ENCODE peak calls at places on chromosome 2, in five cellular contexts. H, B, T, O and W are unnamed samples.
A peak's percentile ranks its signal among the peaks of the same experiment; 100 is the strongest.

GRCh38 chr2:207467716-207468347 is 61.9 kb upstream of the CREB1 start:
- DNase-seq in T (no peak), O (no peak), H (no peak), B (peak; percentile 90), W (no peak)

GRCh38 chr2:203673933-203674332 is 32.5 kb upstream of the CD28 start:
- DNase-seq in O (no peak), H (no peak), T (no peak), B (peak; percentile 82), W (no peak)

GRCh38 chr2:9907402-9907801 is 44.1 kb upstream of the GRHL1 start:
- DNase-seq in O (no peak), H (no peak), B (no peak), T (no peak), W (no peak)

GRCh38 chr2:172087191-172087779 is 2.0 kb downstream of the DLX1 start:
- DNase-seq in B (peak; percentile 54), O (no peak), H (no peak), T (no peak), W (no peak)

GRCh38 chr2:86260978-86261377 is 61.7 kb downstream of the MRPL35 start:
- DNase-seq in B (no peak), H (no peak), O (no peak), T (no peak), W (no peak)

GRCh38 chr2:135960598-135961551 is 24.6 kb downstream of the DARS1 start:
- DNase-seq in B (peak; percentile 23), T (no peak), O (no peak), H (peak; percentile 10), W (no peak)

GRCh38 chr2:138814123-138814883 is 34.1 kb upstream of the NXPH2 start:
- DNase-seq in O (no peak), T (no peak), B (no peak), H (no peak), W (no peak)

GRCh38 chr2:46669996-46670793 is 190.8 kb downstream of the TMEM247 start:
- DNase-seq in O (no peak), B (peak; percentile 78), H (no peak), T (no peak), W (no peak)

GRCh38 chr2:240429341-240429871 is 6.1 kb upstream of the GPC1 start:
- DNase-seq in H (no peak), B (no peak), T (peak; percentile 13), O (no peak), W (no peak)

GRCh38 chr2:40409734-40410133 is 42.2 kb downstream of the SLC8A1 start:
- DNase-seq in O (no peak), H (no peak), B (no peak), T (no peak), W (no peak)

GRCh38 chr2:231016576-231017249 is 20.6 kb upstream of the C2orf72 start:
- DNase-seq in O (no peak), T (no peak), B (no peak), H (no peak), W (no peak)

GRCh38 chr2:191404568-191404991 is 159.4 kb downstream of the MYO1B start:
- DNase-seq in O (no peak), T (no peak), H (peak; percentile 14), B (peak; percentile 42), W (no peak)

GRCh38 chr2:135203944-135204343 is 151.9 kb downstream of the RAB3GAP1 start:
- DNase-seq in B (no peak), T (no peak), H (peak; percentile 10), O (no peak), W (no peak)

GRCh38 chr2:47031909-47032668 is 116.5 kb upstream of the MCFD2 start:
- DNase-seq in B (peak; percentile 26), T (no peak), O (no peak), H (no peak), W (no peak)

GRCh38 chr2:100655936-100656534 is 93.2 kb downstream of the PDCL3 start:
- DNase-seq in O (no peak), T (no peak), H (no peak), B (no peak), W (no peak)

GRCh38 chr2:36352711-36353110 is 2.9 kb upstream of the CRIM1 start:
- DNase-seq in T (no peak), H (no peak), B (peak; percentile 96), O (no peak), W (no peak)

GRCh38 chr2:200357845-200358244 is 51.4 kb downstream of the SPATS2L start:
- DNase-seq in T (no peak), H (no peak), O (no peak), B (peak; percentile 51), W (no peak)

GRCh38 chr2:46438794-46439193 is 40.6 kb upstream of the TMEM247 start:
- DNase-seq in H (no peak), T (no peak), O (no peak), B (no peak), W (no peak)

GRCh38 chr2:186595219-186595618 is 5.4 kb downstream of the ITGAV start:
- DNase-seq in T (peak; percentile 38), O (peak; percentile 33), H (no peak), B (peak; percentile 20), W (no peak)

GRCh38 chr2:71716697-71717624 is 263.6 kb downstream of the DYSF start:
- DNase-seq in T (peak; percentile 43), O (peak; percentile 92), B (peak; percentile 93), H (no peak), W (no peak)

DNA sequence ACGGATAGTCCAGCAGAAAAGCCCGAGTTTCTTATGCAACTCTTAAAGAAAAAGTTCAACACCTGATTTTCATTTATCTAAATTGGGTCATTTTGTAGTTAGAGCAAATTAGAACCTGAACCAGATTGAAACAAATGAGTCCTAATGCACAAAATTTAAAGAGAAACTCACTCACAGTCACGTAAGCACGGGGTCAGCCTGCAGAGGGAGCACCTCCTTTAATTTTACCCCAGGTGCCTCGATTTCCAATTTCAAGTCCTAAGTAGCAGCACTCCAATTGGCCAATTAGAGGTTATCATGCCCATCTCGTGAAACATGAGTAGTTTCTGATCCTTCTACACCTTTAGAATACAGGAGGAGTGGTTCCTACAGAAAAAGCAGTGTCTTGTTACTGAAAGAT is 1929.7 kb upstream of the LRRTM1 start:
- DNase-seq in B (no peak), T (no peak), O (no peak), H (no peak), W (no peak)
- H3K27ac ChIP-seq in B (no peak overlapping the region), T (no peak overlapping the region), O (no peak overlapping the region), H (no peak overlapping the region), W (no peak overlapping the region)

GRCh38 chr2:64942693-64943092 is 46.5 kb upstream of the SLC1A4 start:
- DNase-seq in H (no peak), B (no peak), O (no peak), T (no peak), W (peak; percentile 75)
- H3K27ac ChIP-seq in H (no peak overlapping the region), B (no peak overlapping the region), O (no peak overlapping the region), T (no peak overlapping the region), W (no peak overlapping the region)

DNA sequence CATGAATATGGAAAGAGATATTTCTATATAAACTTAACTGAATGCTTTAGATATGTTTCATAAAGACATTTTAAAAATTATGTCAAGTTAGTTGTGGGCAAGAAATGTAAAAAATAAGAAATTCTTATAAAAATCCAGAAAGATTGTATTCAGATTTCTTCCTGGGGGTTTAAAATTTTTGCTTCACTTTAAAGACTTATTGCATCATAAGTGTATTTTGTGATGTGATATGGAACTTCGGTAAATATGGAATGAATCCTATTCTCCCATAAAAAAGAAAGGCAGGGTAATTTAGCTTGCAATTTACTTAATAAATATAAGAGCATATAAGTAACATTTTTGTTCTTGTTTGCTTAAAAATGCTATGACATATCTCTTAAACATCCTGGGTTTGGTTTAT is 104.8 kb upstream of the CWC22 start:
- DNase-seq in T (no peak), B (no peak), H (no peak), O (no peak), W (no peak)
- H3K27ac ChIP-seq in T (no peak overlapping the region), B (no peak overlapping the region), H (no peak overlapping the region), O (no peak overlapping the region), W (no peak overlapping the region)

GRCh38 chr2:196314780-196315179 is 143.4 kb upstream of the STK17B start:
- DNase-seq in B (peak; percentile 58), T (no peak), H (no peak), O (peak; percentile 19), W (no peak)

GRCh38 chr2:196318517-196319377 is 147.4 kb upstream of the STK17B start:
- DNase-seq in H (no peak), B (no peak), T (no peak), O (peak; percentile 21), W (no peak)

GRCh38 chr2:196314157-196314556 is 142.8 kb upstream of the STK17B start:
- DNase-seq in O (no peak), T (no peak), H (no peak), B (no peak), W (no peak)

GRCh38 chr2:196315388-196316049 is 144.1 kb upstream of the STK17B start:
- DNase-seq in T (no peak), O (no peak), B (peak; percentile 64), H (no peak), W (no peak)

DNA sequence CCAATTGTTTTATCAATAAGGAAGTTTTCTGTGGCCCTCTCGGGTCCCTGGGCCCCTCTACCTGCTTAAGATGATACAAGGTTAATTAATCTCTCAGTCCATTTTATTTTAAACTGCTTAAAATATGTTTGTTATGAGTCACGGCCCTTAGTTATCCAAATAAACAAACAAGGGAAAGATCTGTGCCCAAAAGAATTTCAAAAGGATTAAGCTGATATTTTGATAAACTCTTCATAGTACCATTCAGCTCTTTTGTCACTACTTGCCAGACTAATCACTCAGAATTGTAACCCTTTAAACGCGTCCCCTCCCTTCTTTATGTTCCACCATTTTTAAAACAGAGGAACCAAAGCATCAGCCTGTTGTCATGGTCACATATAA is 144.7 kb upstream of the STK17B start:
- DNase-seq in B (peak; percentile 53), T (no peak), O (no peak), H (no peak), W (no peak)
- H3K27ac ChIP-seq in B (no peak overlapping the region), T (no peak overlapping the region), O (no peak overlapping the region), H (no peak overlapping the region), W (no peak overlapping the region)

GRCh38 chr2:222433381-222434173 is 9.2 kb downstream of the SGPP2 start:
- DNase-seq in B (no peak), H (peak; percentile 70), T (no peak), O (no peak), W (no peak)
- H3K27ac ChIP-seq in B (no peak overlapping the region), H (peak overlapping the region; percentile 86), T (peak overlapping the region; percentile 88), O (no peak overlapping the region), W (no peak overlapping the region)

GRCh38 chr2:148614024-148614331 is 30.6 kb upstream of the EPC2 start:
- DNase-seq in T (no peak), B (no peak), O (no peak), H (no peak), W (no peak)

GRCh38 chr2:148614332-148615049 is 30.1 kb upstream of the EPC2 start:
- DNase-seq in O (no peak), T (no peak), B (peak; percentile 38), H (no peak), W (no peak)

GRCh38 chr2:148617219-148617618 is 27.3 kb upstream of the EPC2 start:
- DNase-seq in O (no peak), T (no peak), B (no peak), H (no peak), W (no peak)

GRCh38 chr2:148616696-148617095 is 27.9 kb upstream of the EPC2 start:
- DNase-seq in T (no peak), B (no peak), O (no peak), H (no peak), W (no peak)

DNA sequence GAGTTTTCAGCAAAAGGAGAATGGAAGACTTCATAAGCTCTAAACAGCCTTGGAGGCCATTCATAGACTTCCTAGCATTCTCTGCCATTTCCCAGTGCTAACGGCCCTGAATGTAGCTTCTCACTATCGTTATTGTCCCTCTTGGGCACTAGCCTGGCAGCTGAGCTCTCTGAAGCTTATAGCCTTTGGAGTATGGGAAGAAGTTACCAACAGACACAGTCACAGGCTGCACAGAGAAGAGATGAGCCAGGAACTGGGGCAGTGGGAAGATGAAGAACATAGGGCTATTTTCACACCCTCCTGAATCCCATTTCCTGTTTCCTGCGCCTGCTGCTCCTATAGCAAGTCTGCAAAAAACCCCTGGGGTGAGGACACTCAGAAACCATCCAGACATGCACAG is 29.1 kb upstream of the EPC2 start:
- DNase-seq in T (no peak), O (no peak), B (no peak), H (no peak), W (no peak)
- H3K27ac ChIP-seq in T (peak overlapping the region; percentile 52), O (peak overlapping the region; percentile 51), B (no peak overlapping the region), H (no peak overlapping the region), W (peak overlapping the region; percentile 5)